ENCODE peak calls at places on chromosomes 12 and 14, in five cellular contexts. One of them, this sample, is unnamed.

GRCh38 chr12:51293693-51294092 is 23.5 kb upstream of the SMAGP start:
- DNase-seq in GM12878: no peak
- DNase-seq in HepG2: no peak
- DNase-seq in H1: no peak
- DNase-seq in K562: no peak
- DNase-seq in this sample: no peak

GRCh38 chr14:23442721-23443356 is 7.4 kb upstream of the MYH7 start:
- DNase-seq in GM12878: no peak
- DNase-seq in HepG2: no peak
- DNase-seq in H1: peak
- DNase-seq in K562: no peak
- DNase-seq in this sample: no peak

GRCh38 chr12:112183141-112183581 is 57.8 kb downstream of the TRAFD1 start:
- DNase-seq in GM12878: peak
- DNase-seq in HepG2: no peak
- DNase-seq in H1: no peak
- DNase-seq in K562: peak
- DNase-seq in this sample: no peak

GRCh38 chr12:63982787-63983186 is 138.3 kb downstream of the SRGAP1 start:
- DNase-seq in GM12878: no peak
- DNase-seq in HepG2: no peak
- DNase-seq in H1: no peak
- DNase-seq in K562: no peak
- DNase-seq in this sample: no peak

GRCh38 chr14:86943391-86944365 is 1049.3 kb downstream of the GALC start:
- DNase-seq in GM12878: no peak
- DNase-seq in HepG2: no peak
- DNase-seq in H1: no peak
- DNase-seq in K562: no peak
- DNase-seq in this sample: no peak

GRCh38 chr14:25032092-25032784 is 17.7 kb downstream of the STXBP6 start:
- DNase-seq in GM12878: no peak
- DNase-seq in HepG2: peak
- DNase-seq in H1: no peak
- DNase-seq in K562: peak
- DNase-seq in this sample: no peak

GRCh38 chr14:61315288-61315687 is 6.1 kb upstream of the PRKCH start:
- DNase-seq in GM12878: no peak
- DNase-seq in HepG2: no peak
- DNase-seq in H1: no peak
- DNase-seq in K562: no peak
- DNase-seq in this sample: no peak

GRCh38 chr12:122226366-122227222 is 742 bp upstream of the DIABLO start:
- DNase-seq in GM12878: no peak
- DNase-seq in HepG2: no peak
- DNase-seq in H1: no peak
- DNase-seq in K562: no peak
- DNase-seq in this sample: no peak

GRCh38 chr14:66635435-66635834 is 127.5 kb downstream of the GPHN start:
- DNase-seq in GM12878: no peak
- DNase-seq in HepG2: no peak
- DNase-seq in H1: no peak
- DNase-seq in K562: no peak
- DNase-seq in this sample: no peak

GRCh38 chr12:111458773-111459172 is 53.0 kb downstream of the SH2B3 start:
- DNase-seq in GM12878: no peak
- DNase-seq in HepG2: no peak
- DNase-seq in H1: peak
- DNase-seq in K562: no peak
- DNase-seq in this sample: no peak

GRCh38 chr12:80262372-80263170 is 163.2 kb downstream of the OTOGL start:
- DNase-seq in GM12878: no peak
- DNase-seq in HepG2: no peak
- DNase-seq in H1: no peak
- DNase-seq in K562: no peak
- DNase-seq in this sample: no peak

GRCh38 chr12:1808798-1809480 is 11.4 kb upstream of the LRTM2 start:
- DNase-seq in GM12878: no peak
- DNase-seq in HepG2: no peak
- DNase-seq in H1: no peak
- DNase-seq in K562: no peak
- DNase-seq in this sample: no peak

GRCh38 chr14:50025776-50026175 is 90.6 kb downstream of the VCPKMT start:
- DNase-seq in GM12878: no peak
- DNase-seq in HepG2: no peak
- DNase-seq in H1: no peak
- DNase-seq in K562: no peak
- DNase-seq in this sample: no peak

GRCh38 chr12:93839076-93839475 is 161.9 kb downstream of the CRADD start:
- DNase-seq in GM12878: no peak
- DNase-seq in HepG2: no peak
- DNase-seq in H1: no peak
- DNase-seq in K562: no peak
- DNase-seq in this sample: no peak

GRCh38 chr12:83690465-83690864 is 1003.8 kb downstream of the TMTC2 start:
- DNase-seq in GM12878: no peak
- DNase-seq in HepG2: no peak
- DNase-seq in H1: no peak
- DNase-seq in K562: no peak
- DNase-seq in this sample: no peak

GRCh38 chr14:103404920-103405319 is 19.7 kb downstream of the MARK3 start:
- DNase-seq in GM12878: no peak
- DNase-seq in HepG2: no peak
- DNase-seq in H1: no peak
- DNase-seq in K562: no peak
- DNase-seq in this sample: no peak

GRCh38 chr12:30850684-30851083 is 75.9 kb upstream of the TSPAN11 start:
- DNase-seq in GM12878: no peak
- DNase-seq in HepG2: no peak
- DNase-seq in H1: no peak
- DNase-seq in K562: no peak
- DNase-seq in this sample: no peak

GRCh38 chr12:68067762-68068376 is 78.6 kb downstream of the IFNG-AS1 start:
- DNase-seq in GM12878: no peak
- DNase-seq in HepG2: peak
- DNase-seq in H1: no peak
- DNase-seq in K562: peak
- DNase-seq in this sample: peak

GRCh38 chr12:52821826-52822660 is 8.1 kb upstream of the KRT4 start:
- DNase-seq in GM12878: no peak
- DNase-seq in HepG2: no peak
- DNase-seq in H1: no peak
- DNase-seq in K562: no peak
- DNase-seq in this sample: no peak

GRCh38 chr14:26323781-26324363 is 274.0 kb downstream of the NOVA1 start:
- DNase-seq in GM12878: no peak
- DNase-seq in HepG2: no peak
- DNase-seq in H1: no peak
- DNase-seq in K562: no peak
- DNase-seq in this sample: no peak

GRCh38 chr14:62604524-62604923 is 440.7 kb downstream of the KCNH5 start:
- DNase-seq in GM12878: no peak
- DNase-seq in HepG2: no peak
- DNase-seq in H1: no peak
- DNase-seq in K562: no peak
- DNase-seq in this sample: no peak

GRCh38 chr12:39395866-39396265 is 47.1 kb downstream of the KIF21A start:
- DNase-seq in GM12878: no peak
- DNase-seq in HepG2: peak
- DNase-seq in H1: no peak
- DNase-seq in K562: no peak
- DNase-seq in this sample: no peak

GRCh38 chr14:88618476-88618875 is 55.6 kb downstream of the ZC3H14 start:
- DNase-seq in GM12878: no peak
- DNase-seq in HepG2: no peak
- DNase-seq in H1: no peak
- DNase-seq in K562: no peak
- DNase-seq in this sample: no peak

DNA sequence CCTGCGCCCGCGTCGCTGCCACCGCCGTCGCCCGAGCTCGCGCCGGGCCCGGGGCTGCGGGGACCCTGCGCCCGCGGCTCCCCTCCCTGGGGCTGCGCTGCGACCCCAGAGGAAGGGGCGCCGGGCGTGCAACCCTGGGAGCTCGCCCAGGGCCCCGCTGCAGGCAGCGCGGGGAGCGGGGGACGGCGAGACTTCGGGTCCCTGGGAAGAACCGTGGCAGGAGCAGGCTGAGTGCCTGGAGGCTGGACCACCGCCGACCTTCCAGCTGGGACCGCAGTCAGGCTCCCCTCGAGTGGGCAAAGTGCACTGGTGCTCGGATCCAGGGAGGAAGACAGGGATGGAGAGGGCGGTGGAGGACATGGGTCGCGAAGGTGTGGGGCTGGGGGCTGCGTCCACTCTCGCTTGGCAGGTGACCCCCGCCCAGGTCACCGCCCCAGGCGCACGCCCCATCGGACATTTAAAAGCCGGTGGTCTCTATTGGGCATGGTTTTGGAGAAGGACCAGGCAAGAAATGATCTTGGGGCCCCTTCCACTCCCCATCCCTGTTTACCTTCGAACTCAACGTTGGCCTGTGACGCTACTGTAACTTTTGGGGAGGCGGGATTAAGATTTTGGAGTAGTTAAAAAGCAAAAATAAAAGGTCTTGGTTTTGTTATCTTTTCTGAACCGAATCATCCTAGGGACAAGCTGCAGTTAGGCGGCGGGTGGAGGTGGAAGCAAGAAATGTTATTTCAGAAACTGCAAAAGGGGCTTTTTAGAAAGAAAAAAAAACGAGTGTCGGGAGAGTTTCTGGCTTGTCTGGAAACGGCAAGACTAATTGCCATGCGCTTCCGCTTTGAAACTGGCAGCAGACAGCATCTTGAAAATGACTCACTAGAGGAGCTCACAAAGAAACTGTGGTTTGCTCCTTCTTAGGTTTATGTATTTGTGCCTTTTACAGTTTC is 998 bp downstream of the ELK3 start:
- DNase-seq in GM12878: peak
- DNase-seq in HepG2: no peak
- DNase-seq in H1: peak
- DNase-seq in K562: peak
- DNase-seq in this sample: peak
- TF ChIP-seq ZNF274 in GM12878: no peak
- TF ChIP-seq ZNF274 in HepG2: no peak
- TF ChIP-seq ZNF274 in H1: no peak
- TF ChIP-seq ZNF274 in K562: no peak
- TF ChIP-seq ZNF274 in this sample: no peak

GRCh38 chr12:124687695-124688301 is 120.4 kb upstream of the NCOR2 start:
- DNase-seq in GM12878: no peak
- DNase-seq in HepG2: no peak
- DNase-seq in H1: no peak
- DNase-seq in K562: no peak
- DNase-seq in this sample: no peak
- TF ChIP-seq ZNF274 in GM12878: no peak
- TF ChIP-seq ZNF274 in HepG2: no peak
- TF ChIP-seq ZNF274 in H1: no peak
- TF ChIP-seq ZNF274 in K562: no peak
- TF ChIP-seq ZNF274 in this sample: no peak

DNA sequence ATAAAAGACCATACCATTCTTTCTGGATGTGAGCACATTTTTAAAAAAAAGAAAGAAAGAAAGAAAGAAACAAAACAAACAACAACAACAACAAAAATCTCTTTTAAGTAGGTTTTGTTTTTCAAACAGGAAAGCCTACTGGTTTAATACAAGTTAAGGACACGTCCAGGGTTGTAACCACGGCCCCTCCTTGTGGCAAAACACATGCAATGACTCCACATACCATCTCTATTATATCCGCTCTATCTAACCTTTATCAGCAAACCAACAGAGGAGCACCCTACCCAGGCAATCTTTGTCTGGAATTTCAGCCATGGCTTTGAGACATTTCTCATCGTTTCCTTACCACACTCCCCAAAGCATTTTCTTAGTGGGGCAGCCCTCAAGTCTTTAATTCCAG is 360.5 kb upstream of the TMPO start:
- DNase-seq in GM12878: no peak
- DNase-seq in HepG2: peak
- DNase-seq in H1: no peak
- DNase-seq in K562: no peak
- DNase-seq in this sample: peak
- TF ChIP-seq ZNF274 in GM12878: no peak
- TF ChIP-seq ZNF274 in HepG2: no peak
- TF ChIP-seq ZNF274 in H1: no peak
- TF ChIP-seq ZNF274 in K562: no peak
- TF ChIP-seq ZNF274 in this sample: no peak

GRCh38 chr14:33642080-33642479 is 308.8 kb downstream of the EGLN3 start:
- DNase-seq in GM12878: no peak
- DNase-seq in HepG2: no peak
- DNase-seq in H1: no peak
- DNase-seq in K562: no peak
- DNase-seq in this sample: no peak
- TF ChIP-seq ZNF274 in GM12878: no peak
- TF ChIP-seq ZNF274 in HepG2: no peak
- TF ChIP-seq ZNF274 in H1: no peak
- TF ChIP-seq ZNF274 in K562: no peak
- TF ChIP-seq ZNF274 in this sample: no peak

GRCh38 chr14:72907886-72908285 is 14.0 kb upstream of the DPF3 start:
- DNase-seq in GM12878: no peak
- DNase-seq in HepG2: no peak
- DNase-seq in H1: no peak
- DNase-seq in K562: peak
- DNase-seq in this sample: no peak
- TF ChIP-seq ZNF274 in GM12878: no peak
- TF ChIP-seq ZNF274 in HepG2: no peak
- TF ChIP-seq ZNF274 in H1: no peak
- TF ChIP-seq ZNF274 in K562: no peak
- TF ChIP-seq ZNF274 in this sample: no peak

GRCh38 chr12:120402217-120402616 is 33.3 kb upstream of the MSI1 start:
- DNase-seq in GM12878: no peak
- DNase-seq in HepG2: no peak
- DNase-seq in H1: peak
- DNase-seq in K562: no peak
- DNase-seq in this sample: no peak

GRCh38 chr12:120399531-120399930 is 30.6 kb upstream of the MSI1 start:
- DNase-seq in GM12878: peak
- DNase-seq in HepG2: no peak
- DNase-seq in H1: no peak
- DNase-seq in K562: no peak
- DNase-seq in this sample: no peak

GRCh38 chr12:120394483-120395367 is 25.8 kb upstream of the MSI1 start:
- DNase-seq in GM12878: no peak
- DNase-seq in HepG2: no peak
- DNase-seq in H1: peak
- DNase-seq in K562: no peak
- DNase-seq in this sample: no peak

GRCh38 chr12:120397827-120398563 is 29.0 kb upstream of the MSI1 start:
- DNase-seq in GM12878: no peak
- DNase-seq in HepG2: no peak
- DNase-seq in H1: peak
- DNase-seq in K562: no peak
- DNase-seq in this sample: no peak
- TF ChIP-seq ZNF274 in GM12878: no peak
- TF ChIP-seq ZNF274 in HepG2: no peak
- TF ChIP-seq ZNF274 in H1: no peak
- TF ChIP-seq ZNF274 in K562: no peak
- TF ChIP-seq ZNF274 in this sample: no peak

GRCh38 chr12:20398720-20399119 is 30.4 kb downstream of the PDE3A start:
- DNase-seq in GM12878: no peak
- DNase-seq in HepG2: no peak
- DNase-seq in H1: no peak
- DNase-seq in K562: no peak
- DNase-seq in this sample: no peak
- TF ChIP-seq ZNF274 in GM12878: no peak
- TF ChIP-seq ZNF274 in HepG2: no peak
- TF ChIP-seq ZNF274 in H1: no peak
- TF ChIP-seq ZNF274 in K562: no peak
- TF ChIP-seq ZNF274 in this sample: no peak

This sample was measured in HCT116.